ENCODE peak calls at places on chromosomes 16 and 17, in six cellular contexts. One of them, this sample, is unnamed.

GRCh38 chr17:27603870-27604794 is 26.9 kb upstream of the LGALS9 start:
- DNase-seq in brain microvascular endothelial cell: no peak
- DNase-seq in heart right ventricle: no peak
- DNase-seq in psoas muscle: no peak
- DNase-seq in AG04450: no peak
- DNase-seq in OCI-LY7: no peak
- DNase-seq in this sample: no peak

GRCh38 chr17:73595068-73595865 is 49.0 kb downstream of the SDK2 start:
- DNase-seq in psoas muscle: no peak
- DNase-seq in brain microvascular endothelial cell: no peak
- DNase-seq in OCI-LY7: peak
- DNase-seq in heart right ventricle: peak
- DNase-seq in AG04450: no peak
- DNase-seq in this sample: no peak

GRCh38 chr16:17585449-17586080 is 114.8 kb upstream of the XYLT1 start:
- DNase-seq in heart right ventricle: no peak
- DNase-seq in psoas muscle: no peak
- DNase-seq in OCI-LY7: no peak
- DNase-seq in AG04450: no peak
- DNase-seq in brain microvascular endothelial cell: no peak
- DNase-seq in this sample: peak

GRCh38 chr16:72131036-72131435 is 37.4 kb downstream of the DHX38 start:
- DNase-seq in psoas muscle: no peak
- DNase-seq in AG04450: no peak
- DNase-seq in OCI-LY7: no peak
- DNase-seq in brain microvascular endothelial cell: no peak
- DNase-seq in heart right ventricle: no peak
- DNase-seq in this sample: no peak

GRCh38 chr17:58572846-58573245 is 58.4 kb upstream of the MTMR4 start:
- DNase-seq in psoas muscle: no peak
- DNase-seq in OCI-LY7: peak
- DNase-seq in brain microvascular endothelial cell: no peak
- DNase-seq in heart right ventricle: no peak
- DNase-seq in AG04450: no peak
- DNase-seq in this sample: no peak

GRCh38 chr17:8117980-8118768 is at the start of gene ALOXE3:
- DNase-seq in psoas muscle: no peak
- DNase-seq in brain microvascular endothelial cell: peak
- DNase-seq in heart right ventricle: peak
- DNase-seq in AG04450: no peak
- DNase-seq in OCI-LY7: no peak
- DNase-seq in this sample: peak

GRCh38 chr17:57305329-57305728 is 49.0 kb downstream of the MSI2 start:
- DNase-seq in psoas muscle: no peak
- DNase-seq in brain microvascular endothelial cell: no peak
- DNase-seq in OCI-LY7: no peak
- DNase-seq in AG04450: no peak
- DNase-seq in heart right ventricle: no peak
- DNase-seq in this sample: no peak

GRCh38 chr17:38798614-38799500 is 499 bp downstream of the PIP4K2B start:
- DNase-seq in brain microvascular endothelial cell: peak
- DNase-seq in psoas muscle: no peak
- DNase-seq in heart right ventricle: peak
- DNase-seq in AG04450: no peak
- DNase-seq in OCI-LY7: no peak
- DNase-seq in this sample: no peak

GRCh38 chr16:8229011-8229520 is 361.2 kb downstream of the TMEM114 start:
- DNase-seq in heart right ventricle: no peak
- DNase-seq in OCI-LY7: no peak
- DNase-seq in brain microvascular endothelial cell: no peak
- DNase-seq in psoas muscle: no peak
- DNase-seq in AG04450: no peak
- DNase-seq in this sample: no peak

GRCh38 chr17:41769346-41769862 is 17.1 kb downstream of the JUP start:
- DNase-seq in AG04450: no peak
- DNase-seq in brain microvascular endothelial cell: no peak
- DNase-seq in psoas muscle: no peak
- DNase-seq in heart right ventricle: no peak
- DNase-seq in OCI-LY7: no peak
- DNase-seq in this sample: no peak

GRCh38 chr17:81518785-81519283 is 6.2 kb upstream of the ACTG1 start:
- DNase-seq in AG04450: no peak
- DNase-seq in psoas muscle: peak
- DNase-seq in brain microvascular endothelial cell: no peak
- DNase-seq in OCI-LY7: peak
- DNase-seq in heart right ventricle: no peak
- DNase-seq in this sample: peak

GRCh38 chr17:80957461-80957941 is 34.1 kb upstream of the CHMP6 start:
- DNase-seq in AG04450: no peak
- DNase-seq in psoas muscle: peak
- DNase-seq in heart right ventricle: no peak
- DNase-seq in brain microvascular endothelial cell: no peak
- DNase-seq in OCI-LY7: no peak
- DNase-seq in this sample: no peak

GRCh38 chr16:58459344-58460218 is 40.4 kb upstream of the NDRG4 start:
- DNase-seq in brain microvascular endothelial cell: peak
- DNase-seq in OCI-LY7: no peak
- DNase-seq in AG04450: no peak
- DNase-seq in heart right ventricle: peak
- DNase-seq in psoas muscle: no peak
- DNase-seq in this sample: peak

GRCh38 chr17:41801374-41802062 is 10.2 kb downstream of the P3H4 start:
- DNase-seq in heart right ventricle: peak
- DNase-seq in OCI-LY7: peak
- DNase-seq in brain microvascular endothelial cell: peak
- DNase-seq in AG04450: peak
- DNase-seq in psoas muscle: peak
- DNase-seq in this sample: peak

DNA sequence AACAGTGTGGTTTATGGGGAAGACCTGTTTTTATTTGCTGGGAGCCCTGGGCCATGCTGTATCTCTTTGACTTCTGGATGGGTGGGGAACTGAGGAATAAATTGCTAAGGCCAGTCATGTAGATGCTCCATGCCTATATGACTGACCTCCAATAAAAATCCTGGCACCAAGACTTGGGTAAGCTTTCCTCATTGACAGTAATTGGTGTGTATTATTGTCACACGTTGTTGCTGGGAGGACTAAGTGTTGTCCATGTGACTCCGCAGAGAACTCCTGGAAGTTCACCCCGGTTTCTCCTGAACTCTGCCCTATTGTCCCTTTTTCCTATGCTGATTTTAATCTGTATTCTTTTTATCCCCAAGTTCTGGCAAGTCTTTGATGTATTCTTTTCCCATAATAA is 33.4 kb upstream of the USP22 start:
- DNase-seq in brain microvascular endothelial cell: no peak
- DNase-seq in OCI-LY7: no peak
- DNase-seq in AG04450: no peak
- DNase-seq in heart right ventricle: no peak
- DNase-seq in psoas muscle: no peak
- DNase-seq in this sample: no peak
- H3K27ac ChIP-seq in brain microvascular endothelial cell: no peak
- H3K27ac ChIP-seq in OCI-LY7: no peak
- H3K27ac ChIP-seq in AG04450: no peak
- H3K27ac ChIP-seq in heart right ventricle: no peak
- H3K27ac ChIP-seq in psoas muscle: peak
- H3K27ac ChIP-seq in this sample: no peak

GRCh38 chr16:89908236-89908635 is 10.4 kb upstream of the MC1R start:
- DNase-seq in OCI-LY7: no peak
- DNase-seq in heart right ventricle: no peak
- DNase-seq in psoas muscle: no peak
- DNase-seq in brain microvascular endothelial cell: no peak
- DNase-seq in AG04450: no peak
- DNase-seq in this sample: no peak

GRCh38 chr16:89911375-89911774 is 7.3 kb upstream of the MC1R start:
- DNase-seq in brain microvascular endothelial cell: no peak
- DNase-seq in OCI-LY7: no peak
- DNase-seq in psoas muscle: peak
- DNase-seq in AG04450: no peak
- DNase-seq in heart right ventricle: no peak
- DNase-seq in this sample: no peak

GRCh38 chr16:89910717-89911354 is 7.8 kb upstream of the MC1R start:
- DNase-seq in brain microvascular endothelial cell: no peak
- DNase-seq in psoas muscle: peak
- DNase-seq in OCI-LY7: no peak
- DNase-seq in AG04450: no peak
- DNase-seq in heart right ventricle: no peak
- DNase-seq in this sample: no peak

GRCh38 chr16:89912143-89912542 is 6.5 kb upstream of the MC1R start:
- DNase-seq in brain microvascular endothelial cell: no peak
- DNase-seq in OCI-LY7: no peak
- DNase-seq in AG04450: no peak
- DNase-seq in heart right ventricle: no peak
- DNase-seq in psoas muscle: peak
- DNase-seq in this sample: no peak

GRCh38 chr16:89909777-89910716 is 8.6 kb upstream of the MC1R start:
- DNase-seq in brain microvascular endothelial cell: peak
- DNase-seq in OCI-LY7: peak
- DNase-seq in heart right ventricle: peak
- DNase-seq in AG04450: no peak
- DNase-seq in psoas muscle: peak
- DNase-seq in this sample: peak
- H3K27ac ChIP-seq in brain microvascular endothelial cell: no peak
- H3K27ac ChIP-seq in OCI-LY7: no peak
- H3K27ac ChIP-seq in heart right ventricle: peak
- H3K27ac ChIP-seq in AG04450: peak
- H3K27ac ChIP-seq in psoas muscle: no peak
- H3K27ac ChIP-seq in this sample: no peak

GRCh38 chr17:7038025-7038862 is 2.4 kb downstream of the SLC16A13 start:
- DNase-seq in psoas muscle: no peak
- DNase-seq in brain microvascular endothelial cell: no peak
- DNase-seq in heart right ventricle: no peak
- DNase-seq in OCI-LY7: no peak
- DNase-seq in AG04450: no peak
- DNase-seq in this sample: no peak
- H3K27ac ChIP-seq in psoas muscle: no peak
- H3K27ac ChIP-seq in brain microvascular endothelial cell: no peak
- H3K27ac ChIP-seq in heart right ventricle: no peak
- H3K27ac ChIP-seq in OCI-LY7: peak
- H3K27ac ChIP-seq in AG04450: no peak
- H3K27ac ChIP-seq in this sample: no peak

GRCh38 chr16:30368122-30368791 is 2.0 kb downstream of the TBC1D10B start:
- DNase-seq in AG04450: no peak
- DNase-seq in brain microvascular endothelial cell: peak
- DNase-seq in heart right ventricle: no peak
- DNase-seq in OCI-LY7: no peak
- DNase-seq in psoas muscle: no peak
- DNase-seq in this sample: peak
- H3K27ac ChIP-seq in AG04450: peak
- H3K27ac ChIP-seq in brain microvascular endothelial cell: peak
- H3K27ac ChIP-seq in heart right ventricle: peak
- H3K27ac ChIP-seq in OCI-LY7: peak
- H3K27ac ChIP-seq in psoas muscle: peak
- H3K27ac ChIP-seq in this sample: peak

DNA sequence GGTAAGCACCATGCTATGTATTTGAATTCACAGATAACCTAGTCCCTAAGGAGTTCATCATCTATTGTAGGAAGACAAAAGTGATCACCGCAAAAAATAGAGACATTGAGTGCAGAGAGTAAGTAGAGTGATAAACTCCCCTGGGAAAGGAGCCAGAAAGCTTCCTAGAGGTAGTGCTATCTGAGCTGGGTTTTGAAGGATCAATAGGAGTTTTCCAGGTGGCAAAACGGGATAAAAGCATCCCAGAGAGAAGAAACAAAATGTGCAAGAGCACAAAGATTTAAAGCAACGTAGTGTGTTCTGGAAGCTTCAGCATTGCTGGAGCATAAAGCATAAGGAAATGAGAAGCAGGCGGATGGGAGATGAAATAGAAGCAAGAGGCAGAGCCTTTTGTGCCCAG is 120.7 kb upstream of the PLCG2 start:
- DNase-seq in OCI-LY7: no peak
- DNase-seq in psoas muscle: no peak
- DNase-seq in heart right ventricle: no peak
- DNase-seq in brain microvascular endothelial cell: no peak
- DNase-seq in AG04450: no peak
- DNase-seq in this sample: no peak
- H3K27ac ChIP-seq in OCI-LY7: no peak
- H3K27ac ChIP-seq in psoas muscle: no peak
- H3K27ac ChIP-seq in heart right ventricle: no peak
- H3K27ac ChIP-seq in brain microvascular endothelial cell: no peak
- H3K27ac ChIP-seq in AG04450: no peak
- H3K27ac ChIP-seq in this sample: no peak